ENCODE peak calls at places on chromosomes 5 and 9, in six cellular contexts. One of them, this sample, is unnamed.

GRCh38 chr5:96823900-96824351 is 16.2 kb upstream of the ERAP1 start:
- DNase-seq in Karpas-422: no peak
- DNase-seq in CD8-positive, alpha-beta memory T cell: no peak
- DNase-seq in psoas muscle: no peak
- DNase-seq in left ventricle myocardium inferior: no peak
- DNase-seq in uterus: no peak
- DNase-seq in this sample: no peak

GRCh38 chr5:8843766-8844165 is 702.1 kb downstream of the SEMA5A start:
- DNase-seq in Karpas-422: no peak
- DNase-seq in CD8-positive, alpha-beta memory T cell: no peak
- DNase-seq in psoas muscle: peak; percentile 67
- DNase-seq in left ventricle myocardium inferior: peak; percentile 31
- DNase-seq in uterus: no peak
- DNase-seq in this sample: no peak

GRCh38 chr5:34627794-34628193 is 28.3 kb upstream of the RAI14 start:
- DNase-seq in Karpas-422: no peak
- DNase-seq in CD8-positive, alpha-beta memory T cell: no peak
- DNase-seq in psoas muscle: no peak
- DNase-seq in left ventricle myocardium inferior: no peak
- DNase-seq in uterus: no peak
- DNase-seq in this sample: no peak

GRCh38 chr5:89968870-89969472 is 440.6 kb downstream of the CETN3 start:
- DNase-seq in Karpas-422: no peak
- DNase-seq in CD8-positive, alpha-beta memory T cell: no peak
- DNase-seq in psoas muscle: no peak
- DNase-seq in left ventricle myocardium inferior: no peak
- DNase-seq in uterus: peak; percentile 19
- DNase-seq in this sample: peak; percentile 34

GRCh38 chr5:73460133-73460532 is 11.6 kb upstream of the FOXD1 start:
- DNase-seq in Karpas-422: no peak
- DNase-seq in CD8-positive, alpha-beta memory T cell: no peak
- DNase-seq in psoas muscle: no peak
- DNase-seq in left ventricle myocardium inferior: no peak
- DNase-seq in uterus: no peak
- DNase-seq in this sample: no peak

GRCh38 chr5:88770290-88771257 is 112.4 kb downstream of the MEF2C start:
- DNase-seq in Karpas-422: no peak
- DNase-seq in CD8-positive, alpha-beta memory T cell: no peak
- DNase-seq in psoas muscle: no peak
- DNase-seq in left ventricle myocardium inferior: no peak
- DNase-seq in uterus: no peak
- DNase-seq in this sample: no peak

GRCh38 chr9:137602661-137603060 is 2.8 kb upstream of the ARRDC1 start:
- DNase-seq in Karpas-422: peak; percentile 72
- DNase-seq in CD8-positive, alpha-beta memory T cell: no peak
- DNase-seq in psoas muscle: no peak
- DNase-seq in left ventricle myocardium inferior: no peak
- DNase-seq in uterus: no peak
- DNase-seq in this sample: no peak

GRCh38 chr5:95216136-95216955 is 68.5 kb downstream of the MCTP1 start:
- DNase-seq in Karpas-422: no peak
- DNase-seq in CD8-positive, alpha-beta memory T cell: no peak
- DNase-seq in psoas muscle: no peak
- DNase-seq in left ventricle myocardium inferior: no peak
- DNase-seq in uterus: no peak
- DNase-seq in this sample: no peak

GRCh38 chr5:135999396-136000139 is 29.2 kb upstream of the TGFBI start:
- DNase-seq in Karpas-422: no peak
- DNase-seq in CD8-positive, alpha-beta memory T cell: no peak
- DNase-seq in psoas muscle: no peak
- DNase-seq in left ventricle myocardium inferior: no peak
- DNase-seq in uterus: no peak
- DNase-seq in this sample: no peak

GRCh38 chr5:137032929-137033328 is 466.2 kb downstream of the SPOCK1 start:
- DNase-seq in Karpas-422: no peak
- DNase-seq in CD8-positive, alpha-beta memory T cell: no peak
- DNase-seq in psoas muscle: no peak
- DNase-seq in left ventricle myocardium inferior: no peak
- DNase-seq in uterus: no peak
- DNase-seq in this sample: no peak

GRCh38 chr9:127170652-127171051 is 48.2 kb upstream of the ANGPTL2 start:
- DNase-seq in Karpas-422: no peak
- DNase-seq in CD8-positive, alpha-beta memory T cell: no peak
- DNase-seq in psoas muscle: no peak
- DNase-seq in left ventricle myocardium inferior: no peak
- DNase-seq in uterus: peak; percentile 11
- DNase-seq in this sample: no peak

GRCh38 chr5:139689631-139690384 is 41.7 kb downstream of the CXXC5 start:
- DNase-seq in Karpas-422: peak; percentile 76
- DNase-seq in CD8-positive, alpha-beta memory T cell: no peak
- DNase-seq in psoas muscle: no peak
- DNase-seq in left ventricle myocardium inferior: no peak
- DNase-seq in uterus: no peak
- DNase-seq in this sample: no peak

GRCh38 chr5:137228816-137229215 is 270.3 kb downstream of the SPOCK1 start:
- DNase-seq in Karpas-422: no peak
- DNase-seq in CD8-positive, alpha-beta memory T cell: no peak
- DNase-seq in psoas muscle: no peak
- DNase-seq in left ventricle myocardium inferior: no peak
- DNase-seq in uterus: no peak
- DNase-seq in this sample: no peak

GRCh38 chr5:126525630-126526245 is 69.3 kb downstream of the ALDH7A1 start:
- DNase-seq in Karpas-422: no peak
- DNase-seq in CD8-positive, alpha-beta memory T cell: no peak
- DNase-seq in psoas muscle: peak; percentile 75
- DNase-seq in left ventricle myocardium inferior: peak; percentile 76
- DNase-seq in uterus: peak; percentile 87
- DNase-seq in this sample: peak; percentile 81

GRCh38 chr5:2542821-2543220 is 208.7 kb downstream of the IRX2 start:
- DNase-seq in Karpas-422: no peak
- DNase-seq in CD8-positive, alpha-beta memory T cell: no peak
- DNase-seq in psoas muscle: no peak
- DNase-seq in left ventricle myocardium inferior: no peak
- DNase-seq in uterus: no peak
- DNase-seq in this sample: no peak

GRCh38 chr9:104144336-104144735 is 50.2 kb downstream of the SMC2 start:
- DNase-seq in Karpas-422: no peak
- DNase-seq in CD8-positive, alpha-beta memory T cell: no peak
- DNase-seq in psoas muscle: no peak
- DNase-seq in left ventricle myocardium inferior: no peak
- DNase-seq in uterus: no peak
- DNase-seq in this sample: no peak

GRCh38 chr9:74817281-74818181 is 70.2 kb downstream of the TRPM6 start:
- DNase-seq in Karpas-422: no peak
- DNase-seq in CD8-positive, alpha-beta memory T cell: no peak
- DNase-seq in psoas muscle: no peak
- DNase-seq in left ventricle myocardium inferior: no peak
- DNase-seq in uterus: no peak
- DNase-seq in this sample: no peak

GRCh38 chr9:134486127-134486995 is 155.2 kb upstream of the COL5A1 start:
- DNase-seq in Karpas-422: no peak
- DNase-seq in CD8-positive, alpha-beta memory T cell: no peak
- DNase-seq in psoas muscle: peak; percentile 27
- DNase-seq in left ventricle myocardium inferior: peak; percentile 10
- DNase-seq in uterus: peak; percentile 11
- DNase-seq in this sample: peak; percentile 21

DNA sequence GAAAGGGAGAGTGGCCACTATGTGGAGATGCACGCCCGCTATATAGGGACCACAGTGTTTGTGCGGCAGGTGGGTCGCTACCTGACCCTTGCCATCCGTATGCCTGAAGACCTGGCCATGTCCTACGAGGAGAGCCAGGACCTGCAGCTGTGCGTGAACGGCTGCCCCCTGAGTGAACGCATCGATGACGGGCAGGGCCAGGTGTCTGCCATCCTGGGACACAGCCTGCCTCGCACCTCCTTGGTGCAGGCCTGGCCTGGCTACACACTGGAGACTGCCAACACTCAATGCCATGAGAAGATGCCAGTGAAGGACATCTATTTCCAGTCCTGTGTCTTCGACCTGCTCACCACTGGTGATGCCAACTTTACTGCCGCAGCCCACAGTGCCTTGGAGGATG is 19.8 kb downstream of the RGMB start:
- DNase-seq in Karpas-422: no peak
- DNase-seq in CD8-positive, alpha-beta memory T cell: no peak
- DNase-seq in psoas muscle: peak; percentile 53
- DNase-seq in left ventricle myocardium inferior: no peak
- DNase-seq in uterus: no peak
- DNase-seq in this sample: no peak
- H3K4me1 ChIP-seq in Karpas-422: no peaks in the 10 kb centered on the region
- H3K4me1 ChIP-seq in CD8-positive, alpha-beta memory T cell: no peaks in the 10 kb centered on the region
- H3K4me1 ChIP-seq in psoas muscle: peaks cover 55% of the 10 kb centered on the region
- H3K4me1 ChIP-seq in left ventricle myocardium inferior: peaks cover 50% of the 10 kb centered on the region
- H3K4me1 ChIP-seq in uterus: no peaks in the 10 kb centered on the region
- H3K4me1 ChIP-seq in this sample: no peaks in the 10 kb centered on the region

DNA sequence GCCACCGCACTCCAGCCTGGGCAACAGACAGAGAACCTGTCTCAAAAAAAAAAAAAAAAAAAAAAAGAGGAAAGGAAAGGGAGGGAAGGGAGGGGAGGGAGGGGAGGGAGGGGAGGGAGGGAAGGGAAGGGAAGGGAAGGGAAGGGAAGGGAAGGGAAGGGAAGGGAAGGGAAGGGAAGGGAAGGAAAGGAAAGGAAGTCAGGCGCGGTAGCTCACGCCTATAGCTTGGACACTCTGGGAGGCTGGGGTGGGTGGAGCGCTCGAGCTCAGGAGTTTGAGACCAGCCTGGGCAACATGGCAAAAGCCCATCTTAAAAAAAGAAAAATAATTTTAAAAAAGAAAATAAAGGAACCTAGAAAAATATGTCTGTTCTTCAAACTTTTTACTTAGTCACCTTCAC is 56.0 kb upstream of the CER1 start:
- DNase-seq in Karpas-422: no peak
- DNase-seq in CD8-positive, alpha-beta memory T cell: no peak
- DNase-seq in psoas muscle: no peak
- DNase-seq in left ventricle myocardium inferior: no peak
- DNase-seq in uterus: no peak
- DNase-seq in this sample: no peak
- H3K4me3 ChIP-seq in Karpas-422: no peak overlapping the region
- H3K4me3 ChIP-seq in CD8-positive, alpha-beta memory T cell: no peak overlapping the region
- H3K4me3 ChIP-seq in psoas muscle: no peak overlapping the region
- H3K4me3 ChIP-seq in left ventricle myocardium inferior: no peak overlapping the region
- H3K4me3 ChIP-seq in uterus: no peak overlapping the region
- H3K4me3 ChIP-seq in this sample: no peak overlapping the region

DNA sequence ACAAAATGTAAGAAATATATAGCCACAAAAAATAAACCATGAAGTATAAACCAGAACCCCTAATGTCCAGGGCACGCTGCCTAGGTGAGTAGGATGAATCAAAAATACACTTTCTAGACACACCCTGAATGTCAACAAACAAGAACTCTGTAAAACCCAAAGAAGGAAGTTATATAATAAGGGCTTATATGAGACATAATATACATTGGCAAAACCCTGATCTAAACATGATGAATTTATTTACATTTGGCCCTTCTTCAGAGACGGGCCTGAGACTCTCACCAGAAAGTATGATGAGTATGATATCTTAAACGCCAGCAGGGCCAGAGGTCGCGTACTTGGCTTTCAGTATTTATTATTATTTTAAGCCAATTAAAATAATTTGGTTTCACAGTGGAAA is 125.1 kb upstream of the FST start:
- DNase-seq in Karpas-422: no peak
- DNase-seq in CD8-positive, alpha-beta memory T cell: no peak
- DNase-seq in psoas muscle: no peak
- DNase-seq in left ventricle myocardium inferior: no peak
- DNase-seq in uterus: no peak
- DNase-seq in this sample: no peak
- H3K4me1 ChIP-seq in Karpas-422: no peaks in the 10 kb centered on the region
- H3K4me1 ChIP-seq in CD8-positive, alpha-beta memory T cell: no peaks in the 10 kb centered on the region
- H3K4me1 ChIP-seq in psoas muscle: no peaks in the 10 kb centered on the region
- H3K4me1 ChIP-seq in left ventricle myocardium inferior: no peaks in the 10 kb centered on the region
- H3K4me1 ChIP-seq in uterus: no peaks in the 10 kb centered on the region
- H3K4me1 ChIP-seq in this sample: peaks cover 9% of the 10 kb centered on the region

DNA sequence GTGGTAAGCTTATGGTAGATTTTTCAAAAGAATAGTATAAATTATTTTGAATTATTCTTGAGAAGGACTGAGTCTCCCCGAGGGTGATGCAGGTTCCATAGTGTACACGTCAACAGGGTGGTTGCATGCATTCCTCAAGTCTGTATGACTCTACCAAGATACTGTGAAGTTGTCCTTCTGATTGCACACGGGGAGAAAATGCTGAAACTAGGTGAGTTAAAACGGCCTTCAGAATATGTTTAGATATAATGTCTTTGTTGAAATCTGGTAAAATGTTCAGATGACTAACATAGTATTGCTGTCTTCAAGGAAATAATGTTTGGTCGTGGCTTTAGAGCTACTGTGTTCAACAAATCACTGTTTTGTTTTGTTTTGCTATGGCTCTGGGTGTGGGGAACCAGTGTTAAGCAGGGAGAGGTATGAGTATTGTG is 22.4 kb upstream of the TNFAIP8 start:
- DNase-seq in Karpas-422: no peak
- DNase-seq in CD8-positive, alpha-beta memory T cell: no peak
- DNase-seq in psoas muscle: no peak
- DNase-seq in left ventricle myocardium inferior: no peak
- DNase-seq in uterus: no peak
- DNase-seq in this sample: no peak
- H3K4me3 ChIP-seq in Karpas-422: no peak overlapping the region
- H3K4me3 ChIP-seq in CD8-positive, alpha-beta memory T cell: peak overlapping the region; percentile 27
- H3K4me3 ChIP-seq in psoas muscle: no peak overlapping the region
- H3K4me3 ChIP-seq in left ventricle myocardium inferior: peak overlapping the region; percentile 59
- H3K4me3 ChIP-seq in uterus: no peak overlapping the region
- H3K4me3 ChIP-seq in this sample: no peak overlapping the region

DNA sequence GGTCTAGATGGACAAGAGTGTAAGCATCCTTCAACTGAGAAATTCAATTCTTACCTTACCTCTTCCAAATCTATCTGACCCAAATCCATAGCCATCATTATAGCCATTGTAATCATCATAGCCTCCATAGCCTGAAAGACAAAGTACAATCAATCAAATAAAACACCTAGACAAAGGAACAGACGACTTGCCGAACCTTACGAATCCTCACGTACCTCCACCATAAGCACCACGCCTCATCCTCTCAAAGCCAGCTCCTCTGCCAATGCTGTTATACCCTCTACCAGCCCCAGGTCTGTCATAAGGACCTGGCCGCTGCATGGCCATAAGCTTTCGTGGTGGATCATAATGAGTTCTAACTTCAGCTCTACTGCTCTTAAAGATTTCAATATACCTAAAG is 5.5 kb downstream of the HNRNPH1 start:
- DNase-seq in Karpas-422: no peak
- DNase-seq in CD8-positive, alpha-beta memory T cell: no peak
- DNase-seq in psoas muscle: no peak
- DNase-seq in left ventricle myocardium inferior: no peak
- DNase-seq in uterus: no peak
- DNase-seq in this sample: no peak
- H3K4me1 ChIP-seq in Karpas-422: peaks cover 36% of the 10 kb centered on the region
- H3K4me1 ChIP-seq in CD8-positive, alpha-beta memory T cell: peaks cover 62% of the 10 kb centered on the region
- H3K4me1 ChIP-seq in psoas muscle: peaks cover 60% of the 10 kb centered on the region
- H3K4me1 ChIP-seq in left ventricle myocardium inferior: peaks cover 97% of the 10 kb centered on the region
- H3K4me1 ChIP-seq in uterus: peaks cover 24% of the 10 kb centered on the region
- H3K4me1 ChIP-seq in this sample: peaks cover 74% of the 10 kb centered on the region